ENCODE peak calls at places on chromosome 10, in six cellular contexts. T is GM12878, K is HepG2, R is K562, S is A549, D is SK-N-SH. H is an unnamed sample.

GRCh38 chr10:70559861-70560260 is 42.7 kb downstream of the PRF1 start:
- DNase-seq in T (no peak), K (no peak), R (no peak), S (no peak), D (no peak), H (no peak)

GRCh38 chr10:79328737-79329504 is 18.3 kb upstream of the PPIF start:
- DNase-seq in T (no peak), K (no peak), R (no peak), S (peak), D (no peak), H (peak)

GRCh38 chr10:89645742-89646172 is 715 bp upstream of the PANK1 start:
- DNase-seq in T (no peak), K (peak), R (peak), S (no peak), D (no peak), H (no peak)

GRCh38 chr10:87842776-87843497 is 20.4 kb downstream of the KLLN start:
- DNase-seq in T (no peak), K (peak), R (no peak), S (no peak), D (no peak), H (peak)

GRCh38 chr10:69086131-69086530 is 1.8 kb upstream of the SRGN start:
- DNase-seq in T (no peak), K (no peak), R (peak), S (no peak), D (no peak), H (no peak)

GRCh38 chr10:30185916-30186315 is 126.5 kb upstream of the JCAD start:
- DNase-seq in T (no peak), K (no peak), R (no peak), S (no peak), D (no peak), H (peak)

GRCh38 chr10:25694206-25694933 is 239.7 kb upstream of the MYO3A start:
- DNase-seq in T (no peak), K (no peak), R (no peak), S (no peak), D (no peak), H (no peak)

GRCh38 chr10:35335718-35336083 is 608 bp upstream of the CCNY start:
- DNase-seq in T (no peak), K (no peak), R (peak), S (no peak), D (no peak), H (no peak)

DNA sequence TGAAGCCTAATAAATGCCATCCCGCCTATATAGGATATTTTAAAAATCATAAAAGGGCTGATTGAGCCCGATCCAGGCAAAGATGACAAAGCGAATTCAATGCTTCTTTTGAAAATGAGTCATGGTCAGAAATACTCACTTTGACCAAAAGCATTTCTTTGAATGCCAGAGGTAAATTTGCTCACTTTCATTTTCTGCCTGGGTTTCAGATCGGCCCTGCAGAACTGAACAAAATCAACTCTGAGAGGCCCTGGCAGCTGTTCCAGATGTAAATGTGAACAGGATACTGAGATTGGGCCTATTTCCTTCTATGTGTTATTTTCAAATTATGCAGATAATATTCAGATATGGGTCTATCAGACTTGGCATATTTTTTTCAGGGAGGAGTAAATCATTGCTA is 114.8 kb upstream of the ARID5B start:
- DNase-seq in T (peak), K (no peak), R (peak), S (peak), D (no peak), H (peak)
- H3K27ac ChIP-seq in T (no peak), K (no peak), R (peak), S (peak), D (peak), H (peak)

GRCh38 chr10:115167716-115168115 is 74.6 kb downstream of the ATRNL1 start:
- DNase-seq in T (no peak), K (no peak), R (no peak), S (no peak), D (no peak), H (no peak)
- TF ChIP-seq SMC3 in T (no peak), K (no peak), R (no peak), S (no peak), D (no peak), H (no peak)

DNA sequence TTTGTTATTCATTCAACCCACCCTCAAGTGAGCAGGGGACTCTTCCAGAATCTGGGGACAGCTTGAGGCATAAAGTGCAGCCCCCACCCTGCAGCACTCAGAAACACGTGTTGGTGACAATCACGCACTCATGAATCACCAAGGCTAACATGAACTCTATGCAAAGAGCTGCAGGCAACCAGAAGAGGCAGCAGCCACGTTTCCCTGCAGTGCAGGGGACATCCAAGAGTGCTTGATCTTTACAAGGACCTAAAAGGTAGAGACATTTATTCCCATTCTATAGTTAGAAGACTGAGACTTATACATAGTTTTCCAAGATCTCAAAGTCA is 135.2 kb upstream of the GDF10 start:
- DNase-seq in T (no peak), K (no peak), R (no peak), S (no peak), D (no peak), H (peak)
- H3K27ac ChIP-seq in T (no peak), K (no peak), R (no peak), S (no peak), D (no peak), H (peak)

DNA sequence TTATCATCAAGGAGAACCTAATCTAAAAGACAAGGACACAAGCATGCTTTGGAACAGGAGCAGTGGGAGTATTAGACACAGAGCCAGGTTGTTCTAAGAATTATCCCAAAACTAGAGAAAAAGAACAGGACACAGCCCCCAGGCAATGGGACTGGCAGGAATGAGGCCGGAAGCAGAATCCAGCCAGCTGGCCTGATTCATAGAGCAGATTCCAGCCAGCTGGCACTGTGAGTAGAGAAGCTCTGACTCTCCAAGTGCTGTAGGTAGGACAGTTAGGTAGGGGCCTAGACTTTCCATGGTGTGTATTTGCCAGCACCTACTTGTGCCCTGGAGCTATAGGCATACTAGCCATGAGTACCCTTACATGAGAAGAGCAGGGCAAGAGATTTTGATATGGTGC is 13.3 kb upstream of the RAB18 start:
- DNase-seq in T (no peak), K (no peak), R (no peak), S (no peak), D (no peak), H (no peak)
- TF ChIP-seq SMC3 in T (no peak), K (no peak), R (no peak), S (no peak), D (no peak), H (no peak)

GRCh38 chr10:17645591-17646345 is 1.8 kb downstream of the STAM start:
- DNase-seq in T (no peak), K (peak), R (peak), S (no peak), D (no peak), H (peak)
- H3K27ac ChIP-seq in T (peak), K (peak), R (peak), S (no peak), D (no peak), H (peak)

GRCh38 chr10:7756360-7756992 is 31.3 kb downstream of the KIN start:
- DNase-seq in T (no peak), K (peak), R (peak), S (peak), D (no peak), H (peak)
- TF ChIP-seq SMC3 in T (peak), K (peak), R (no peak), S (peak), D (no peak), H (no peak)

GRCh38 chr10:104387130-104387888 is 33.7 kb downstream of the CFAP58 start:
- DNase-seq in T (no peak), K (no peak), R (peak), S (no peak), D (no peak), H (no peak)

GRCh38 chr10:104393387-104393786 is 39.8 kb downstream of the CFAP58 start:
- DNase-seq in T (no peak), K (no peak), R (no peak), S (no peak), D (no peak), H (no peak)

GRCh38 chr10:104388830-104389229 is 35.2 kb downstream of the CFAP58 start:
- DNase-seq in T (no peak), K (no peak), R (no peak), S (no peak), D (no peak), H (no peak)

GRCh38 chr10:104391969-104392296 is 38.3 kb downstream of the CFAP58 start:
- DNase-seq in T (no peak), K (no peak), R (no peak), S (no peak), D (no peak), H (no peak)

DNA sequence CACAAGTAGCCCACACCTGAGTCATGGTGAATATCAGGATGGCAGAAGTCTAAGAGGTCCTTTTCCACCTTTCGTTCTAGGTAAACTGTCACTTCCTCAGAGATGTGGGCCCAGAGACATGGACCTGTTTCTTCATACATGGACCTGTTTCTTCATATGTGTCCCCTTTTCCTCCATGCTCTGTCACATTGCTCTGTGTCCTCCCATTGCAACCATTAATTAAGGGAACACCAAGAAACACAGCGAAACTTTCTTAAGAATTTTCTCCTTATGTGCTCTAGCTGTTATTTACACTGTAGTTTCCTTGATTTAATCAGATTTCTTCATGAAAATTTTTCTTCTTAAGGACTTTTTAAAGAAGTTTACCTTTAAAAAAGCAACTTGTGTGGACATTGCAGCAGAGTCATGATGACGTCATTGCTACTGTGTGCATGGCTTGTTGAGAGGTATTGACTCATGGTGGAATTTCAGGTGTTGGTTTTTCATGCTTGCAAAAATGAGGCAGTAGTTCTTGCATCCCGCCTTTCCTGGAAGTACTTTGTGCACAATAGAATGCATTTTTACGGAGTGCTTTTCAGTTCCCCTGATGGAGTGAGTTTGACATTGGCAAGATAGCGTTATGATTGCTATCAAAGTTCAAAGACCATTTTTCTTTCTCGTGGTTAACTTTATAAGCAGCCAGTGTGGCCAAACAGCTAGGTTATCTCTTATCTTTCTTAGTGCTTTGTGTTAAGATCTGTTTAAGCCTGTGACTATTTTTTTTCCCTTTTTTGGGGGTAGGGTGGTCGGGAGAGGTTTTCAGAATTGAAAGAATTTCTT is 37.7 kb downstream of the CFAP58 start:
- DNase-seq in T (no peak), K (peak), R (peak), S (no peak), D (no peak), H (peak)
- H3K27ac ChIP-seq in T (no peak), K (no peak), R (no peak), S (no peak), D (no peak), H (no peak)

DNA sequence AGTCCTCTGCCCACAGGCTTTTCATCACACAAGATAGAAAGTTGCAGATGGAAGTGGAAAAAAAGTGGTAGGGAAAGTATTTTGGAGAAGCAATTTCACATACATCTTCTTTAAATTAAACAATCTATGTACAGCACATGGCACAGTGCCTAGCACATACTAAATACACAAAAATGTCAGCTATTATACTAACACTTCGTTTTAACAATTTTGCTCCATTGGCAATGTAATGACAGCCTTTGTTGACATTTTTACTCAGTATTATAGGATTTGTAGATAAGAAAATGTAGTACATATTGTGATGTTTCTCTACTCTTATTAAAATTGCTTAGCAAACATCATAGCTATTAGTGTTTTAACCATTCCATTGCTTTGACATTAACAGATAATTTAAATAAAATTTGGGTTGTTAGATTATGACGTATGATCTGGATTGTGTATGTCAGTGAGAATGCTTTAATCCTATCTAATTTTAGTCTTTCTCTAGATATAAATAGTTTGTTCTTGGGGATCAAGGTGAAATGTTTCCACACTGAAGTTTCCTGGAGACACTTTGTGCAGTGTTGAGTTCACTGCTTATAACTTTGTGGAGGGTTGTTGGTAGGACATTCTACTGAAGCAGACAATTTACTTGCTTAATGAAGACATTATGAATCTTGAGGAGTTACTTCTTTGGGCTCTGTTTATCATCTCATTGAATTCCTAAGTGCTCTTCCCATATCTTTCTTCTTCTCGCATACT is 202.8 kb upstream of the DKK1 start:
- DNase-seq in T (no peak), K (no peak), R (no peak), S (no peak), D (no peak), H (peak)
- TF ChIP-seq SMC3 in T (no peak), K (no peak), R (no peak), S (no peak), D (no peak), H (no peak)